ENCODE peak calls at places on chromosomes 5 and 9, in eight cellular contexts. Z is activated T-cell treated with anti-CD3 and anti-CD28 coated beads, Interleukin-2, amount 50 U/mL, for 24 hours; M is epithelial cell of esophagus; U is amygdala; D is skeletal muscle cell; P is NCI-H1417 treated with DMSO at 0.1 percent for 48 hours; J is activated CD4-positive, alpha-beta T cell treated with anti-CD3 and anti-CD28 coated beads, Interleukin-2, amount 10 ng/mL, durations not matched to agents 24 days and 14 days; F is esophagus squamous epithelium. L is an unnamed sample.
A peak's percentile ranks its signal among the peaks of the same experiment; 100 is the strongest.

GRCh38 chr9:17556935-17557334 is 21.9 kb upstream of the SH3GL2 start:
- DNase-seq in Z (no peak), M (no peak), U (no peak), D (no peak), P (no peak), J (peak; percentile 6), F (no peak), L (no peak)

GRCh38 chr9:107650321-107650720 is 160.8 kb upstream of the KLF4 start:
- DNase-seq in Z (no peak), M (no peak), U (no peak), D (peak; percentile 25), P (no peak), J (no peak), F (no peak), L (no peak)

GRCh38 chr5:149239917-149240316 is 31.7 kb upstream of the AFAP1L1 start:
- DNase-seq in Z (peak; percentile 56), M (no peak), U (no peak), D (no peak), P (no peak), J (no peak), F (no peak), L (no peak)

GRCh38 chr5:69531010-69531785 is 28.8 kb upstream of the GTF2H2C start:
- DNase-seq in Z (no peak), M (no peak), U (no peak), D (no peak), P (no peak), J (no peak), F (no peak), L (no peak)

GRCh38 chr5:31106742-31107546 is 86.5 kb upstream of the CDH6 start:
- DNase-seq in Z (no peak), M (peak; percentile 29), U (no peak), D (no peak), P (peak; percentile 80), J (no peak), F (no peak), L (peak; percentile 38)

GRCh38 chr5:10507575-10508024 is 56.3 kb upstream of the ANKRD33B start:
- DNase-seq in Z (no peak), M (no peak), U (no peak), D (peak; percentile 60), P (no peak), J (no peak), F (no peak), L (no peak)

GRCh38 chr9:72807765-72808445 is 144.9 kb downstream of the ALDH1A1 start:
- DNase-seq in Z (no peak), M (peak; percentile 22), U (no peak), D (no peak), P (no peak), J (no peak), F (no peak), L (no peak)

GRCh38 chr5:124512236-124512635 is 234.2 kb downstream of the ZNF608 start:
- DNase-seq in Z (no peak), M (no peak), U (no peak), D (no peak), P (no peak), J (no peak), F (no peak), L (no peak)

GRCh38 chr9:113602126-113603119 is 138.9 kb downstream of the RGS3 start:
- DNase-seq in Z (peak; percentile 77), M (peak; percentile 88), U (no peak), D (no peak), P (no peak), J (peak; percentile 74), F (no peak), L (peak; percentile 87)

GRCh38 chr5:174535691-174536090 is 188.7 kb upstream of the MSX2 start:
- DNase-seq in Z (no peak), M (peak; percentile 45), U (no peak), D (no peak), P (no peak), J (no peak), F (no peak), L (no peak)

GRCh38 chr9:35193762-35194161 is 32.0 kb downstream of the UNC13B start:
- DNase-seq in Z (no peak), M (no peak), U (no peak), D (no peak), P (no peak), J (no peak), F (no peak), L (no peak)

GRCh38 chr5:130227699-130228098 is 323.4 kb downstream of the CHSY3 start:
- DNase-seq in Z (no peak), M (no peak), U (no peak), D (no peak), P (no peak), J (no peak), F (no peak), L (no peak)

GRCh38 chr9:109440117-109440515 is 58.0 kb downstream of the PTPN3 start:
- DNase-seq in Z (no peak), M (no peak), U (no peak), D (no peak), P (no peak), J (no peak), F (no peak), L (no peak)

GRCh38 chr5:135089912-135090311 is 55.9 kb upstream of the PITX1 start:
- DNase-seq in Z (no peak), M (no peak), U (no peak), D (no peak), P (no peak), J (no peak), F (no peak), L (no peak)

GRCh38 chr9:26947736-26948135 is 694 bp upstream of the PLAA start:
- DNase-seq in Z (peak; percentile 47), M (no peak), U (no peak), D (no peak), P (no peak), J (no peak), F (no peak), L (no peak)

GRCh38 chr9:18710089-18710488 is 236.1 kb downstream of the ADAMTSL1 start:
- DNase-seq in Z (no peak), M (no peak), U (no peak), D (peak; percentile 52), P (no peak), J (no peak), F (no peak), L (no peak)

GRCh38 chr9:111759762-111760639 is 34.7 kb downstream of the SHOC1 start:
- DNase-seq in Z (no peak), M (peak; percentile 84), U (no peak), D (peak; percentile 69), P (peak; percentile 60), J (peak; percentile 87), F (no peak), L (peak; percentile 73)

GRCh38 chr9:99092643-99093491 is 12.0 kb upstream of the TGFBR1 start:
- DNase-seq in Z (peak; percentile 58), M (no peak), U (no peak), D (no peak), P (no peak), J (peak; percentile 88), F (no peak), L (no peak)

GRCh38 chr5:6193315-6193714 is 185.0 kb downstream of the MED10 start:
- DNase-seq in Z (no peak), M (peak; percentile 11), U (no peak), D (no peak), P (no peak), J (no peak), F (no peak), L (peak; percentile 61)

GRCh38 chr5:3317051-3317795 is 278.4 kb upstream of the IRX1 start:
- DNase-seq in Z (no peak), M (no peak), U (no peak), D (no peak), P (no peak), J (no peak), F (no peak), L (no peak)

GRCh38 chr9:38388283-38389223 is 3.9 kb upstream of the ALDH1B1 start:
- DNase-seq in Z (no peak), M (peak; percentile 13), U (no peak), D (peak; percentile 43), P (no peak), J (no peak), F (no peak), L (no peak)

GRCh38 chr9:136111910-136112309 is 6.8 kb downstream of the TMEM250 start:
- DNase-seq in Z (no peak), M (no peak), U (no peak), D (no peak), P (no peak), J (no peak), F (no peak), L (no peak)

GRCh38 chr9:79765466-79765865 is 193.7 kb downstream of the TLE4 start:
- DNase-seq in Z (no peak), M (no peak), U (no peak), D (no peak), P (no peak), J (no peak), F (no peak), L (no peak)

GRCh38 chr9:131986576-131986975 is 93.1 kb downstream of the MED27 start:
- DNase-seq in Z (no peak), M (peak; percentile 79), U (no peak), D (no peak), P (peak; percentile 91), J (no peak), F (no peak), L (peak; percentile 92)

GRCh38 chr9:133286523-133286922 is 11.5 kb upstream of the ABO start:
- DNase-seq in Z (no peak), M (peak; percentile 16), U (no peak), D (peak; percentile 4), P (no peak), J (no peak), F (no peak), L (no peak)

GRCh38 chr5:39624268-39624886 is 199.6 kb upstream of the DAB2 start:
- DNase-seq in Z (no peak), M (peak; percentile 93), U (no peak), D (no peak), P (no peak), J (no peak), F (no peak), L (no peak)

GRCh38 chr5:98911221-98912040 is 17.4 kb downstream of the CHD1 start:
- DNase-seq in Z (no peak), M (no peak), U (no peak), D (no peak), P (peak; percentile 23), J (no peak), F (no peak), L (no peak)

GRCh38 chr9:22446950-22447606 is 454 bp downstream of the DMRTA1 start:
- DNase-seq in Z (peak; percentile 55), M (peak; percentile 85), U (peak; percentile 10), D (no peak), P (no peak), J (peak; percentile 68), F (no peak), L (peak; percentile 69)

GRCh38 chr5:135955525-135955924 is 742 bp upstream of the LECT2 start:
- DNase-seq in Z (no peak), M (no peak), U (no peak), D (no peak), P (no peak), J (no peak), F (no peak), L (no peak)

GRCh38 chr5:104344809-104345512 is 782.4 kb upstream of the NUDT12 start:
- DNase-seq in Z (no peak), M (peak; percentile 59), U (no peak), D (peak; percentile 58), P (no peak), J (no peak), F (no peak), L (no peak)

L was measured in DMS153.